ENCODE peak calls at places on chromosome 15, in nine cellular contexts. A is uterus; C is CD4-positive, alpha-beta T cell; V is HFFc6; G is GM23338; X is progenitor cell of endocrine pancreas; P is nephron progenitor cell; R is endothelial cell; S is adrenal gland. D is an unnamed sample.

GRCh38 chr15:59013246-59013645 is 25.8 kb downstream of the RNF111 start:
- DNase-seq in A (no peak), C (no peak), V (no peak), G (no peak), X (no peak), P (no peak), R (no peak), S (no peak), D (no peak)

GRCh38 chr15:62515696-62516395 is 350.8 kb upstream of the C2CD4B start:
- DNase-seq in A (no peak), C (no peak), V (no peak), G (no peak), X (no peak), P (no peak), R (no peak), S (no peak), D (no peak)

GRCh38 chr15:77144492-77145070 is 73.7 kb upstream of the TSPAN3 start:
- DNase-seq in A (no peak), C (no peak), V (peak; percentile 94), G (peak; percentile 17), X (no peak), P (no peak), R (no peak), S (no peak), D (no peak)

GRCh38 chr15:69009353-69009752 is 5.1 kb upstream of the NOX5 start:
- DNase-seq in A (no peak), C (no peak), V (no peak), G (no peak), X (no peak), P (no peak), R (no peak), S (no peak), D (no peak)

GRCh38 chr15:64897345-64897985 is 14.2 kb upstream of the ANKDD1A start:
- DNase-seq in A (peak; percentile 64), C (no peak), V (peak; percentile 74), G (no peak), X (no peak), P (no peak), R (no peak), S (peak; percentile 91), D (no peak)

GRCh38 chr15:25943831-25944230 is 80.7 kb upstream of the ATP10A start:
- DNase-seq in A (no peak), C (no peak), V (no peak), G (no peak), X (no peak), P (no peak), R (no peak), S (no peak), D (no peak)

GRCh38 chr15:100829457-100829856 is 50.2 kb upstream of the ALDH1A3 start:
- DNase-seq in A (no peak), C (no peak), V (no peak), G (no peak), X (no peak), P (no peak), R (no peak), S (no peak), D (no peak)

GRCh38 chr15:83810110-83810509 is 156.2 kb downstream of the ADAMTSL3 start:
- DNase-seq in A (no peak), C (no peak), V (no peak), G (no peak), X (no peak), P (no peak), R (no peak), S (no peak), D (no peak)

GRCh38 chr15:101314301-101314700 is 19.3 kb upstream of the SNRPA1 start:
- DNase-seq in A (peak; percentile 0), C (no peak), V (no peak), G (no peak), X (no peak), P (no peak), R (no peak), S (no peak), D (no peak)

GRCh38 chr15:80695911-80696651 is 971 bp downstream of the ABHD17C start:
- DNase-seq in A (peak; percentile 28), C (peak; percentile 46), V (peak; percentile 3), G (peak; percentile 29), X (no peak), P (peak; percentile 15), R (no peak), S (peak; percentile 34), D (no peak)
- TF ChIP-seq CTCF in A (peak; percentile 10), C (no peak), V (peak; percentile 55), G (no peak), X (peak; percentile 18), P (no peak), R (no peak), S (no peak), D (no peak)

DNA sequence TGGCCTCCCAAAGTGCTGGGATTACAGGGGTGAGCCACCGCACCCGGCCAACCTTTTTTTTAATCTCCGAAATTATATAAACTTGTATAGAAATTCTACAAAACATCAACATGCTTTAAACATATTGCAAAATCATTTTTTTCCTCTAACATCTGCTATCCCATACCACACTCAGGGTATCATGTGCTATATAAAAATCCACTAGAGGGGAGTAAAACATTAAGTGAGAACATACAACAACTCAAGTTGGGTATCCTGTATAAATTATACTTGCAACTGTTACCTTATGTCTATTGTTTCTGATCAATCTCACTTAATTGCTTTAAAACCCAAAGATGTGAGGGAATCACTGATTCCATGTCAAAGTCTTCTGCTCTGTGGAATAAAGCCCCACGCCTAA is 71.9 kb upstream of the FBN1 start:
- DNase-seq in A (no peak), C (no peak), V (peak; percentile 43), G (no peak), X (no peak), P (no peak), R (no peak), S (no peak), D (no peak)
- TF ChIP-seq CTCF in A (no peak), C (no peak), V (peak; percentile 79), G (peak; percentile 28), X (no peak), P (no peak), R (no peak), S (no peak), D (no peak)

DNA sequence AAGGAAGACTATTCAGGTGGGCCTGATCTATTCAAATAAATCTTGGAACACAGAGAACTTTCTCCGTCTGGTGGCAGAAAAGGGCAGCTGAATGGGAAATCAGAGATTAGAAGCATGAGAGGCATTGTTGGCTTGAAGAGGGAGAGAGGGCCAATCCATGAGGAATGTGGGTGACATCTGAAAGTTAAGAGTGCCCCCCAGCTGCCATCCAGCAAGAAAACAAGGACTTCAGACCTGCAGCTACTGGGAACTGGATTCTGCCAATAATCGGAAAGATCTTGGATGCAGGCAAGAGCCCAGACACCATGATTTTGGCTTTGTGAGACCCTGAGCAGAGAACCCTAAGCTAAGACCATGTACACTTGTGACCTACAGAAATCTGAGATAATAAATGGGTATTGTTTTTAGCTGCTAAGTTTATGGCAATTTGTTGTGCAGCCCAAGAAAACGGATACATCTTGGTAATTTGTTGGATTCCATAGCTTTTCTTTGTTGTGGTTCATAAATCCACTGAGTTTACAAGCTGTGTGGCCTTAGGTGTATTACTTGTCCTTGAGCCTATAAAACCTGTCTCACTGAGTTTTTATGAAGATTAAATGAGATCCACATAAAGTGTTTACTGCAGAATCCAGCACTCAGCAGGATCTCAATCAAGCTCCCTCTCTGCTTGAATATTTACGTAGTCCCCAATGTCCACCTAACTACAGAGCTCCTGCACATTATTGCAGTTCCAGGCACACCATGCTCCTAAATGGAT is 82.1 kb upstream of the PRTG start:
- DNase-seq in A (no peak), C (no peak), V (no peak), G (peak; percentile 55), X (no peak), P (no peak), R (no peak), S (no peak), D (no peak)
- TF ChIP-seq CTCF in A (no peak), C (no peak), V (peak; percentile 9), G (peak; percentile 31), X (no peak), P (no peak), R (no peak), S (no peak), D (no peak)

GRCh38 chr15:81939604-81940440 is 106.0 kb downstream of the MEX3B start:
- DNase-seq in A (no peak), C (no peak), V (peak; percentile 46), G (peak; percentile 69), X (no peak), P (peak; percentile 20), R (peak; percentile 44), S (no peak), D (peak; percentile 47)
- TF ChIP-seq CTCF in A (peak; percentile 20), C (peak; percentile 47), V (peak; percentile 92), G (peak; percentile 94), X (peak; percentile 72), P (peak; percentile 65), R (peak; percentile 98), S (no peak), D (peak; percentile 56)